ENCODE peak calls at places on chromosomes 12 and 14, in four cellular contexts. One of them, this sample, is unnamed.

GRCh38 chr14:36028218-36028617 is 148.3 kb downstream of the PTCSC3 start:
- DNase-seq in SW 1271: no peak
- DNase-seq in erythroblast: no peak
- DNase-seq in GM13976: no peak
- DNase-seq in this sample: no peak

GRCh38 chr12:112513496-112513895 is 94.7 kb downstream of the PTPN11 start:
- DNase-seq in SW 1271: no peak
- DNase-seq in erythroblast: no peak
- DNase-seq in GM13976: no peak
- DNase-seq in this sample: no peak

GRCh38 chr12:1127021-1127420 is 136.0 kb downstream of the ERC1 start:
- DNase-seq in GM13976: no peak
- DNase-seq in erythroblast: no peak
- DNase-seq in SW 1271: no peak
- DNase-seq in this sample: no peak

GRCh38 chr12:120229071-120229582 is 28.2 kb upstream of the RPLP0 start:
- DNase-seq in GM13976: no peak
- DNase-seq in erythroblast: peak; percentile 91
- DNase-seq in SW 1271: no peak
- DNase-seq in this sample: no peak

GRCh38 chr12:31876568-31877424 is 82.4 kb upstream of the RESF1 start:
- DNase-seq in erythroblast: no peak
- DNase-seq in SW 1271: no peak
- DNase-seq in GM13976: no peak
- DNase-seq in this sample: no peak

GRCh38 chr12:47903151-47903611 is 1.6 kb downstream of the VDR start:
- DNase-seq in GM13976: peak; percentile 55
- DNase-seq in erythroblast: peak; percentile 8
- DNase-seq in SW 1271: no peak
- DNase-seq in this sample: peak; percentile 44

GRCh38 chr12:10339441-10339840 is 31.8 kb downstream of the KLRD1 start:
- DNase-seq in erythroblast: no peak
- DNase-seq in SW 1271: peak; percentile 29
- DNase-seq in GM13976: no peak
- DNase-seq in this sample: no peak

GRCh38 chr12:28938581-28939301 is 210.3 kb upstream of the FAR2 start:
- DNase-seq in erythroblast: no peak
- DNase-seq in GM13976: no peak
- DNase-seq in SW 1271: no peak
- DNase-seq in this sample: no peak

GRCh38 chr12:56255671-56256070 is 2.5 kb downstream of the ANKRD52 start:
- DNase-seq in GM13976: no peak
- DNase-seq in SW 1271: no peak
- DNase-seq in erythroblast: no peak
- DNase-seq in this sample: no peak

GRCh38 chr12:32478858-32479257 is 79.5 kb downstream of the FGD4 start:
- DNase-seq in SW 1271: no peak
- DNase-seq in erythroblast: no peak
- DNase-seq in GM13976: no peak
- DNase-seq in this sample: no peak

GRCh38 chr14:92684801-92685560 is 63.4 kb downstream of the LGMN start:
- DNase-seq in GM13976: no peak
- DNase-seq in erythroblast: no peak
- DNase-seq in SW 1271: no peak
- DNase-seq in this sample: no peak

GRCh38 chr14:91376547-91377477 is 40.8 kb downstream of the CCDC88C start:
- DNase-seq in GM13976: peak; percentile 55
- DNase-seq in erythroblast: no peak
- DNase-seq in SW 1271: no peak
- DNase-seq in this sample: no peak

GRCh38 chr12:2752676-2753371 is 41.9 kb upstream of the FKBP4 start:
- DNase-seq in erythroblast: peak; percentile 82
- DNase-seq in SW 1271: no peak
- DNase-seq in GM13976: peak; percentile 89
- DNase-seq in this sample: peak; percentile 87

GRCh38 chr14:72711936-72712335 is 182.0 kb downstream of the DPF3 start:
- DNase-seq in SW 1271: no peak
- DNase-seq in GM13976: no peak
- DNase-seq in erythroblast: no peak
- DNase-seq in this sample: no peak

GRCh38 chr12:100528471-100529139 is 44.9 kb upstream of the GAS2L3 start:
- DNase-seq in erythroblast: no peak
- DNase-seq in GM13976: no peak
- DNase-seq in SW 1271: no peak
- DNase-seq in this sample: no peak

GRCh38 chr12:27434673-27435565 is 11.6 kb upstream of the SMCO2 start:
- DNase-seq in erythroblast: peak; percentile 3
- DNase-seq in SW 1271: no peak
- DNase-seq in GM13976: peak; percentile 36
- DNase-seq in this sample: peak; percentile 45

GRCh38 chr12:102691773-102692555 is 211.6 kb upstream of the IGF1 start:
- DNase-seq in erythroblast: no peak
- DNase-seq in SW 1271: no peak
- DNase-seq in GM13976: no peak
- DNase-seq in this sample: no peak

GRCh38 chr12:71589478-71589881 is 74.2 kb downstream of the ZFC3H1 start:
- DNase-seq in GM13976: no peak
- DNase-seq in erythroblast: no peak
- DNase-seq in SW 1271: no peak
- DNase-seq in this sample: no peak

GRCh38 chr12:15541996-15542631 is 219.8 kb downstream of the PTPRO start:
- DNase-seq in SW 1271: no peak
- DNase-seq in erythroblast: no peak
- DNase-seq in GM13976: no peak
- DNase-seq in this sample: no peak

GRCh38 chr14:77475432-77476115 is 17.7 kb downstream of the AHSA1 start:
- DNase-seq in GM13976: peak; percentile 17
- DNase-seq in SW 1271: no peak
- DNase-seq in erythroblast: no peak
- DNase-seq in this sample: no peak

GRCh38 chr12:127760357-127760756 is 506.6 kb upstream of the TMEM132C start:
- DNase-seq in SW 1271: no peak
- DNase-seq in GM13976: no peak
- DNase-seq in erythroblast: no peak
- DNase-seq in this sample: no peak

GRCh38 chr12:106142591-106143261 is 4.0 kb upstream of the NUAK1 start:
- DNase-seq in GM13976: no peak
- DNase-seq in SW 1271: no peak
- DNase-seq in erythroblast: no peak
- DNase-seq in this sample: no peak

GRCh38 chr12:76883826-76884225 is 5.0 kb upstream of the CSRP2 start:
- DNase-seq in erythroblast: no peak
- DNase-seq in GM13976: no peak
- DNase-seq in SW 1271: no peak
- DNase-seq in this sample: no peak

GRCh38 chr14:62015945-62016344 is 253.7 kb downstream of the SNAPC1 start:
- DNase-seq in GM13976: no peak
- DNase-seq in SW 1271: no peak
- DNase-seq in erythroblast: no peak
- DNase-seq in this sample: no peak

GRCh38 chr12:112261559-112261958 is 120.7 kb downstream of the HECTD4 start:
- DNase-seq in SW 1271: no peak
- DNase-seq in erythroblast: no peak
- DNase-seq in GM13976: no peak
- DNase-seq in this sample: no peak

GRCh38 chr12:107377596-107378385 is 284.4 kb upstream of the CRY1 start:
- DNase-seq in SW 1271: no peak
- DNase-seq in erythroblast: no peak
- DNase-seq in GM13976: no peak
- DNase-seq in this sample: no peak

GRCh38 chr12:55935742-55936151 is 4.8 kb downstream of the DGKA start:
- DNase-seq in SW 1271: no peak
- DNase-seq in GM13976: no peak
- DNase-seq in erythroblast: no peak
- DNase-seq in this sample: no peak

GRCh38 chr14:67268456-67269115 is 27.4 kb downstream of the PALS1 start:
- DNase-seq in SW 1271: no peak
- DNase-seq in GM13976: no peak
- DNase-seq in erythroblast: peak; percentile 9
- DNase-seq in this sample: no peak

GRCh38 chr14:56339855-56340701 is 221.9 kb downstream of the PELI2 start:
- DNase-seq in GM13976: peak; percentile 45
- DNase-seq in erythroblast: peak; percentile 81
- DNase-seq in SW 1271: no peak
- DNase-seq in this sample: peak; percentile 58

GRCh38 chr12:2555487-2556082 is 239.2 kb upstream of the FKBP4 start:
- DNase-seq in erythroblast: no peak
- DNase-seq in SW 1271: no peak
- DNase-seq in GM13976: no peak
- DNase-seq in this sample: no peak

GRCh38 chr14:78847801-78848200 is 677.6 kb downstream of the NRXN3 start:
- DNase-seq in erythroblast: no peak
- DNase-seq in SW 1271: no peak
- DNase-seq in GM13976: no peak
- DNase-seq in this sample: no peak

GRCh38 chr12:116365606-116366455 is 88.3 kb upstream of the MED13L start:
- DNase-seq in GM13976: no peak
- DNase-seq in erythroblast: no peak
- DNase-seq in SW 1271: no peak
- DNase-seq in this sample: no peak

GRCh38 chr12:93200291-93200917 is 177.3 kb upstream of the NUDT4 start:
- DNase-seq in SW 1271: no peak
- DNase-seq in GM13976: no peak
- DNase-seq in erythroblast: no peak
- DNase-seq in this sample: peak; percentile 17

GRCh38 chr12:31456562-31456961 is 130.6 kb upstream of the SINHCAF start:
- DNase-seq in erythroblast: no peak
- DNase-seq in SW 1271: no peak
- DNase-seq in GM13976: no peak
- DNase-seq in this sample: no peak

GRCh38 chr12:50932787-50933280 is 19.5 kb upstream of the HIGD1C start:
- DNase-seq in SW 1271: no peak
- DNase-seq in GM13976: no peak
- DNase-seq in erythroblast: peak; percentile 30
- DNase-seq in this sample: no peak